ENCODE peak calls at places on chromosomes 13 and 19, in four cellular contexts. One of them, this sample, is unnamed.
A peak's percentile ranks its signal among the peaks of the same experiment; 100 is the strongest.

GRCh38 chr19:17942181-17942580 is 9.4 kb downstream of the CCDC124 start:
- DNase-seq in fibroblast of pulmonary artery: no peak
- DNase-seq in skeletal muscle cell: no peak
- DNase-seq in OCI-LY7: no peak
- DNase-seq in this sample: no peak

GRCh38 chr19:7637374-7638256 is 705 bp downstream of the STXBP2 start:
- DNase-seq in OCI-LY7: peak; percentile 29
- DNase-seq in skeletal muscle cell: no peak
- DNase-seq in fibroblast of pulmonary artery: peak; percentile 17
- DNase-seq in this sample: no peak

GRCh38 chr19:35717665-35718344 is at the start of gene KMT2B:
- DNase-seq in skeletal muscle cell: no peak
- DNase-seq in fibroblast of pulmonary artery: no peak
- DNase-seq in OCI-LY7: no peak
- DNase-seq in this sample: peak; percentile 91

GRCh38 chr13:24747248-24748151 is 16.5 kb upstream of the RNF17 start:
- DNase-seq in fibroblast of pulmonary artery: no peak
- DNase-seq in skeletal muscle cell: no peak
- DNase-seq in OCI-LY7: no peak
- DNase-seq in this sample: no peak

GRCh38 chr13:110874508-110874960 is 40.3 kb downstream of the ANKRD10 start:
- DNase-seq in OCI-LY7: no peak
- DNase-seq in fibroblast of pulmonary artery: peak; percentile 62
- DNase-seq in skeletal muscle cell: peak; percentile 32
- DNase-seq in this sample: peak; percentile 11

GRCh38 chr19:6464070-6464873 is at the start of gene CRB3:
- DNase-seq in OCI-LY7: no peak
- DNase-seq in fibroblast of pulmonary artery: no peak
- DNase-seq in skeletal muscle cell: no peak
- DNase-seq in this sample: no peak

GRCh38 chr13:29411493-29411892 is 184.0 kb downstream of the SLC7A1 start:
- DNase-seq in skeletal muscle cell: no peak
- DNase-seq in OCI-LY7: no peak
- DNase-seq in fibroblast of pulmonary artery: no peak
- DNase-seq in this sample: no peak

GRCh38 chr13:45936621-45937020 is 85.1 kb upstream of the SIAH3 start:
- DNase-seq in skeletal muscle cell: no peak
- DNase-seq in fibroblast of pulmonary artery: no peak
- DNase-seq in OCI-LY7: no peak
- DNase-seq in this sample: no peak

GRCh38 chr19:40552848-40553247 is 23.8 kb upstream of the SHKBP1 start:
- DNase-seq in fibroblast of pulmonary artery: no peak
- DNase-seq in skeletal muscle cell: no peak
- DNase-seq in OCI-LY7: no peak
- DNase-seq in this sample: no peak

GRCh38 chr19:40553885-40554857 is 22.5 kb upstream of the SHKBP1 start:
- DNase-seq in OCI-LY7: no peak
- DNase-seq in skeletal muscle cell: no peak
- DNase-seq in fibroblast of pulmonary artery: no peak
- DNase-seq in this sample: no peak

GRCh38 chr19:40550951-40551350 is 25.7 kb upstream of the SHKBP1 start:
- DNase-seq in OCI-LY7: no peak
- DNase-seq in fibroblast of pulmonary artery: no peak
- DNase-seq in skeletal muscle cell: no peak
- DNase-seq in this sample: no peak

DNA sequence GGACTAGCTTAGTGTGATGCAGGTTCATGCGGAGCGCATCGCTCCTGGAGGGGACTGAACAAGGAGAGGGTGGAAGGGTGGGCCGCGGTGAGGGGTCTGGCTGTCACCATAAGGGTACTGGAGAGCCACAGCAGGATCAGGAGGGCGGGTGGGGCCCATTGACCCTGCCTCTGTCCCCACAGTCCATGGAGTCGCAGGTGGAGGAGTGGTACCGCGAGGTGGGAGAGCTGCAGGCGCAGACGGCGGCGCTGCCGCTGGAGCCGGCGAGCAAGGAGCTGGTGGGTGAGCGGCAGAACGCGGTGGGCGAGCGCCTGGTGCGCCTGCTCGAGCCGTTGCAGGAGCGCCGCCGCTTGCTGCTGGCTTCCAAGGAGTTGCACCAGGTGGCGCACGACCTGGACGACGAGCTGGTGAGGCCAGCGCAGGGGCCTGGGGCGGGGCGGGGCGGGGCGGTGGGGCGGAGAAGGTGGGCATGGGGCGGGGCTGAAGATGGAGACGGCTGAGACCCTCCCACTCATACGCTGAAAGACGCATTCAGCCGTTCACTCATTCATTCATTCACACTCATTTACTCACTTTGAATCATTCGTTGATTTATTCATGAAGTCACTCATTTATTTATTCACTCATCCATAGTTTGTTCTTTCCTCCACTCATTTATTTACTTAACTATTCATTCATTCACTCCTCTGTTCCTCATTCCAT is 27.5 kb upstream of the SHKBP1 start:
- DNase-seq in OCI-LY7: peak; percentile 59
- DNase-seq in fibroblast of pulmonary artery: peak; percentile 53
- DNase-seq in skeletal muscle cell: no peak
- DNase-seq in this sample: peak; percentile 8
- H3K4me3 ChIP-seq in OCI-LY7: no peak overlapping the region
- H3K4me3 ChIP-seq in fibroblast of pulmonary artery: no peak overlapping the region
- H3K4me3 ChIP-seq in skeletal muscle cell: no peak overlapping the region
- H3K4me3 ChIP-seq in this sample: no peak overlapping the region

GRCh38 chr13:41935501-41935900 is 25.4 kb downstream of the VWA8 start:
- DNase-seq in OCI-LY7: no peak
- DNase-seq in fibroblast of pulmonary artery: no peak
- DNase-seq in skeletal muscle cell: no peak
- DNase-seq in this sample: no peak

GRCh38 chr13:41938918-41939317 is 22.0 kb downstream of the VWA8 start:
- DNase-seq in fibroblast of pulmonary artery: no peak
- DNase-seq in skeletal muscle cell: no peak
- DNase-seq in OCI-LY7: no peak
- DNase-seq in this sample: no peak

GRCh38 chr13:41934994-41935393 is 25.9 kb downstream of the VWA8 start:
- DNase-seq in skeletal muscle cell: no peak
- DNase-seq in fibroblast of pulmonary artery: no peak
- DNase-seq in OCI-LY7: no peak
- DNase-seq in this sample: no peak

GRCh38 chr13:41939403-41939802 is 21.5 kb downstream of the VWA8 start:
- DNase-seq in OCI-LY7: no peak
- DNase-seq in skeletal muscle cell: no peak
- DNase-seq in fibroblast of pulmonary artery: no peak
- DNase-seq in this sample: no peak

DNA sequence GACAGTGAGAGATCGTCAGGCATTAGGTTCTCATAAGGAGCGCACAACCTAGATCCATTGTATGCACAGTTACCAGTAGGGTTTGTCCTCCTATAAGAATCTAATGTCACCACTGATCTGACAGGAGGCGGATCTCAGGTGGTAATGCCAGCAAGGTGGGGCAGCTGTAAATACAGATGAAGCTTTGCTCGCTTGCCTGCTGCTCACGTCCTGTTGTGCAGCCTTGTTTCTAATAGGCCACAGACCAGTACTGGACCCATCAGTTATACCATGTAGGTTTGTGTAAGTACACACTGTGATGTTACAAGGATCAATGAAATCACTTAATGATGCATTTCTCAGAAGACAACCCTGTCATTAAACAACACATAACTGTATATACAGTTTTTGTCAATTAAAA is 23.5 kb downstream of the VWA8 start:
- DNase-seq in skeletal muscle cell: no peak
- DNase-seq in OCI-LY7: no peak
- DNase-seq in fibroblast of pulmonary artery: no peak
- DNase-seq in this sample: no peak
- H3K4me3 ChIP-seq in skeletal muscle cell: no peak overlapping the region
- H3K4me3 ChIP-seq in OCI-LY7: no peak overlapping the region
- H3K4me3 ChIP-seq in fibroblast of pulmonary artery: no peak overlapping the region
- H3K4me3 ChIP-seq in this sample: no peak overlapping the region

DNA sequence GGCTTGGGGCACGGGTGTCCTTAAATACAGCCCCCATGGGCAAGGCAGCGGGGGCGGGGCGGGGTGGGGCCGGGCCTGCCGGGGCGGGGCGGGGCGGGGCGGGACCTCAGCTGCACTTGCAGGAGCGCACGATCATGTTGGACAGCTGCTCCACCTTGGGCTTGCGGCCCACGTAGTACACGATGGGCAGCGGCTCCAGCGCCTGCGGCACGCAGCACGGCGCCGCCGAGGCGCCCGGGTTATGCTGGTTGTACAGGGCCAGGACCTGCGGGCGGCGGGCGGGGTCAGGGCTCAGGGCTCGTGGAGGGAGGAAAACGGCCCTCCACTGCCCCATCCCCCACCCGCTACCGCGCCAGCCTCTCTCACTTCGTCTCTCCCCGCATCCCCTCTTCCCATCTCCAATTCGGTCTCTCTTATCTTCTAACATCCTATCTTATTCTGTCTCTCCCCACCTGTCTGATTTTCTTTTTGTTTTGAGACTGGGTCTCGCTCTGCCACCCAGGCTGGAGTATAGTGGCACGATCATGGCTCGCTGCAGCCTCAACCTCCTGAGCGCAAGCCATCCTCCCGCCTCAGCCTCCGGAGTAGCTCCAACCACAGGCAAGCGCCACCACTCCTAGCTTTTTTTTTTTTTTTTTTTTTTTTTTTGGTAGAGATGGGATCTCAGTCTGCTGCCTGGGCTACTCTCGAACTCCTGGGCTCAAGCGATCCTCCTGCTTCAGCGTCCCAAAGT is 21.1 kb downstream of the CCDC97 start:
- DNase-seq in fibroblast of pulmonary artery: no peak
- DNase-seq in OCI-LY7: no peak
- DNase-seq in skeletal muscle cell: no peak
- DNase-seq in this sample: no peak
- H3K4me3 ChIP-seq in fibroblast of pulmonary artery: no peak overlapping the region
- H3K4me3 ChIP-seq in OCI-LY7: no peak overlapping the region
- H3K4me3 ChIP-seq in skeletal muscle cell: no peak overlapping the region
- H3K4me3 ChIP-seq in this sample: no peak overlapping the region

DNA sequence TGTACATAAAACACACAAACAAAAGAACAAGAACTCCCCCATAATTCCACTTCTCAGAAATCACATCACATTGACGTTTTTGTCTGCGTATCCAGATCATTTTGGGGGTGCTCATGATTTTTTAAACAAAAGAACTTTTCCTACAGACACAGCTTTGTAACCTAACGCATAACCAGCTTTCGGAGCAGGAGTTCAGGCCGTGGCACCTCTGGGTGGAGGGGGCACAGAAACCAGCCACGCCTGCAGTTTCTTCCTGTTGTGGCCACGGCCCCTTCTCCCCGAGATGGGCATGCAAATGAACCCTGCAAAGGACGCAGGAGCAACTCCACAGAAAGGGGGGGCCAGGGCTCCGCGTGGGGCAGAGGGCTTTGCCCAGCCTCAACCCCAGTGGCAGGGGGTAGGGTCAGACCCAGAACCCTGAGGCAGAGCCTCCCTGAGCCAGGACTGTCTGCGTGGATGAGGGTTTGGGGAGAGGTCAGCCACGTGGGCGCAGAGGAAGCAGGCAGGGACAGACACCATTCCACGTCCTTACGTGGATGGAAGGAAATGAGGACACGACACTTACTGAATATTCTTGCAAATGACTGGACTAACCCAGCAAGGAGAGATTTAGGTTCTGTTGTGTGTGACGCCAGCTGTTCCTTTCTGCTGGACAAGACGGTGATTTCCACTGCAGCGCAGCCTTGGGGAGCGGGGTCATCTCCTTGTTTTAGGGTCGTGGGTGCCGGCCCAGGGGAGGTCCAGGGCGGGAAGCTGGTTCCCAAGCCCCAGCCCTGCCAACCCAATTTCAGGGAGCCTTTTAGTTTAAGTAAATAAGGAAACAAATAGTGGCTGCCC is 64.3 kb downstream of the RASA3 start:
- DNase-seq in skeletal muscle cell: no peak
- DNase-seq in OCI-LY7: no peak
- DNase-seq in fibroblast of pulmonary artery: no peak
- DNase-seq in this sample: no peak
- H3K4me3 ChIP-seq in skeletal muscle cell: no peak overlapping the region
- H3K4me3 ChIP-seq in OCI-LY7: peak overlapping the region; percentile 47
- H3K4me3 ChIP-seq in fibroblast of pulmonary artery: no peak overlapping the region
- H3K4me3 ChIP-seq in this sample: no peak overlapping the region

GRCh38 chr19:2195914-2196313 is 32.2 kb downstream of the DOT1L start:
- DNase-seq in OCI-LY7: no peak
- DNase-seq in fibroblast of pulmonary artery: no peak
- DNase-seq in skeletal muscle cell: no peak
- DNase-seq in this sample: no peak

GRCh38 chr19:2199215-2199614 is 35.5 kb downstream of the DOT1L start:
- DNase-seq in skeletal muscle cell: no peak
- DNase-seq in OCI-LY7: no peak
- DNase-seq in fibroblast of pulmonary artery: no peak
- DNase-seq in this sample: no peak

GRCh38 chr19:2199861-2200623 is 36.1 kb downstream of the PLEKHJ1 start:
- DNase-seq in OCI-LY7: no peak
- DNase-seq in fibroblast of pulmonary artery: no peak
- DNase-seq in skeletal muscle cell: no peak
- DNase-seq in this sample: no peak

GRCh38 chr19:2197270-2197669 is 33.5 kb downstream of the DOT1L start:
- DNase-seq in fibroblast of pulmonary artery: no peak
- DNase-seq in skeletal muscle cell: no peak
- DNase-seq in OCI-LY7: no peak
- DNase-seq in this sample: no peak

DNA sequence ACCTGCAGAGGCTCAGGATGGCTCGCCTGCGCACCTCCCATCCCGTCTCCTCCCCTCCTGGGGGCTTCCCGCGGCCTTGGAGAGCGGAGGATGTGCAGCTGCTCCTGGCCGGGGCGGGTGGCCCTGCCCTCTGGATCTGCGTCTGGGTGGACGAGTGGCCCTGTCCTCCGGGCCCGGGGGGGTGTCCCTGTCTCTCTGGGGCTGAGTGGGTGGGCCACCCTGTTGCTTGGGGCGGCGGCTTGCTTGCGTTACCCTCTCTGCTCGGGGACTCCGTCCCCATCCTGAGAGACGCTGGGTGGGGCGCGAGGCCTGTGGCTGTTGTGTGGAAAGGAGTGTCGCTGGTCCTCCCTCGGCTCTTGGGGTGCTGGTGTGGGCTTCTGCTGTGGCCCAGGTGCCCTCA is 34.6 kb downstream of the DOT1L start:
- DNase-seq in skeletal muscle cell: no peak
- DNase-seq in fibroblast of pulmonary artery: no peak
- DNase-seq in OCI-LY7: no peak
- DNase-seq in this sample: no peak
- H3K4me3 ChIP-seq in skeletal muscle cell: no peak overlapping the region
- H3K4me3 ChIP-seq in fibroblast of pulmonary artery: no peak overlapping the region
- H3K4me3 ChIP-seq in OCI-LY7: no peak overlapping the region
- H3K4me3 ChIP-seq in this sample: no peak overlapping the region

This sample was measured in astrocyte of the cerebellum.